ENCODE peak calls at places on chromosome 7, in seven cellular contexts. One of them, this sample, is unnamed.
A peak's percentile ranks its signal among the peaks of the same experiment; 100 is the strongest.

GRCh38 chr7:112147752-112148435 is 58.3 kb downstream of the DOCK4 start:
- DNase-seq in H9: no peak
- DNase-seq in mesendoderm: peak; percentile 29
- DNase-seq in mesenchymal stem cell: no peak
- DNase-seq in IMR-90: no peak
- DNase-seq in neuronal stem cell: no peak
- DNase-seq in H1: no peak
- DNase-seq in this sample: no peak

GRCh38 chr7:36037121-36037662 is 115.9 kb upstream of the EEPD1 start:
- DNase-seq in H9: no peak
- DNase-seq in mesendoderm: peak; percentile 97
- DNase-seq in mesenchymal stem cell: peak; percentile 75
- DNase-seq in IMR-90: peak; percentile 74
- DNase-seq in neuronal stem cell: no peak
- DNase-seq in H1: no peak
- DNase-seq in this sample: peak; percentile 97

GRCh38 chr7:106114735-106115383 is 2.7 kb upstream of the SYPL1 start:
- DNase-seq in H9: no peak
- DNase-seq in mesendoderm: no peak
- DNase-seq in mesenchymal stem cell: no peak
- DNase-seq in IMR-90: no peak
- DNase-seq in neuronal stem cell: no peak
- DNase-seq in H1: no peak
- DNase-seq in this sample: no peak

GRCh38 chr7:75884401-75884800 is 5.6 kb downstream of the RHBDD2 start:
- DNase-seq in H9: no peak
- DNase-seq in mesendoderm: no peak
- DNase-seq in mesenchymal stem cell: no peak
- DNase-seq in IMR-90: no peak
- DNase-seq in neuronal stem cell: no peak
- DNase-seq in H1: no peak
- DNase-seq in this sample: no peak

GRCh38 chr7:1466524-1467271 is 7.4 kb upstream of the MICALL2 start:
- DNase-seq in H9: peak; percentile 75
- DNase-seq in mesendoderm: peak; percentile 78
- DNase-seq in mesenchymal stem cell: peak; percentile 77
- DNase-seq in IMR-90: peak; percentile 41
- DNase-seq in neuronal stem cell: no peak
- DNase-seq in H1: no peak
- DNase-seq in this sample: peak; percentile 27

GRCh38 chr7:34190299-34190698 is 285.0 kb downstream of the BMPER start:
- DNase-seq in H9: no peak
- DNase-seq in mesendoderm: no peak
- DNase-seq in mesenchymal stem cell: no peak
- DNase-seq in IMR-90: no peak
- DNase-seq in neuronal stem cell: no peak
- DNase-seq in H1: no peak
- DNase-seq in this sample: no peak

GRCh38 chr7:95478139-95479037 is 7.4 kb upstream of the ASB4 start:
- DNase-seq in H9: peak; percentile 41
- DNase-seq in mesendoderm: peak; percentile 56
- DNase-seq in mesenchymal stem cell: no peak
- DNase-seq in IMR-90: peak; percentile 30
- DNase-seq in neuronal stem cell: no peak
- DNase-seq in H1: no peak
- DNase-seq in this sample: peak; percentile 28

GRCh38 chr7:124929467-124930172 is at the start of gene POT1:
- DNase-seq in H9: peak; percentile 99
- DNase-seq in mesendoderm: peak; percentile 100
- DNase-seq in mesenchymal stem cell: peak; percentile 99
- DNase-seq in IMR-90: peak; percentile 100
- DNase-seq in neuronal stem cell: peak; percentile 97
- DNase-seq in H1: peak; percentile 99
- DNase-seq in this sample: peak; percentile 100

GRCh38 chr7:102446387-102447156 is 13.2 kb downstream of the ORAI2 start:
- DNase-seq in H9: no peak
- DNase-seq in mesendoderm: no peak
- DNase-seq in mesenchymal stem cell: no peak
- DNase-seq in IMR-90: no peak
- DNase-seq in neuronal stem cell: no peak
- DNase-seq in H1: no peak
- DNase-seq in this sample: no peak
- H3K4me2 ChIP-seq in H9: no peak overlapping the region
- H3K4me2 ChIP-seq in mesendoderm: no peak overlapping the region
- H3K4me2 ChIP-seq in mesenchymal stem cell: no peak overlapping the region
- H3K4me2 ChIP-seq in IMR-90: no peak overlapping the region
- H3K4me2 ChIP-seq in neuronal stem cell: no peak overlapping the region
- H3K4me2 ChIP-seq in H1: no peak overlapping the region
- H3K4me2 ChIP-seq in this sample: no peak overlapping the region

GRCh38 chr7:38257350-38257677 is 16.1 kb downstream of the TARP start:
- DNase-seq in H9: no peak
- DNase-seq in mesendoderm: no peak
- DNase-seq in mesenchymal stem cell: no peak
- DNase-seq in IMR-90: no peak
- DNase-seq in neuronal stem cell: no peak
- DNase-seq in H1: no peak
- DNase-seq in this sample: no peak
- H2BK5ac ChIP-seq in H9: no peak overlapping the region
- H2BK5ac ChIP-seq in mesendoderm: no peak overlapping the region
- H2BK5ac ChIP-seq in mesenchymal stem cell: no peak overlapping the region
- H2BK5ac ChIP-seq in IMR-90: no peak overlapping the region
- H2BK5ac ChIP-seq in neuronal stem cell: no peak overlapping the region
- H2BK5ac ChIP-seq in H1: no peak overlapping the region
- H2BK5ac ChIP-seq in this sample: no peak overlapping the region

GRCh38 chr7:82019538-82019937 is 249.7 kb upstream of the HGF start:
- DNase-seq in H9: no peak
- DNase-seq in mesendoderm: no peak
- DNase-seq in mesenchymal stem cell: no peak
- DNase-seq in IMR-90: no peak
- DNase-seq in neuronal stem cell: no peak
- DNase-seq in H1: no peak
- DNase-seq in this sample: no peak

GRCh38 chr7:82017334-82017943 is 247.6 kb upstream of the HGF start:
- DNase-seq in H9: no peak
- DNase-seq in mesendoderm: peak; percentile 23
- DNase-seq in mesenchymal stem cell: peak; percentile 57
- DNase-seq in IMR-90: peak; percentile 65
- DNase-seq in neuronal stem cell: no peak
- DNase-seq in H1: no peak
- DNase-seq in this sample: peak; percentile 38

GRCh38 chr7:82020076-82020475 is 250.2 kb upstream of the HGF start:
- DNase-seq in H9: no peak
- DNase-seq in mesendoderm: peak; percentile 54
- DNase-seq in mesenchymal stem cell: no peak
- DNase-seq in IMR-90: no peak
- DNase-seq in neuronal stem cell: no peak
- DNase-seq in H1: no peak
- DNase-seq in this sample: no peak

GRCh38 chr7:82018226-82018625 is 248.4 kb upstream of the HGF start:
- DNase-seq in H9: no peak
- DNase-seq in mesendoderm: no peak
- DNase-seq in mesenchymal stem cell: no peak
- DNase-seq in IMR-90: peak; percentile 19
- DNase-seq in neuronal stem cell: no peak
- DNase-seq in H1: no peak
- DNase-seq in this sample: no peak

GRCh38 chr7:82021713-82022112 is 251.9 kb upstream of the HGF start:
- DNase-seq in H9: no peak
- DNase-seq in mesendoderm: no peak
- DNase-seq in mesenchymal stem cell: no peak
- DNase-seq in IMR-90: no peak
- DNase-seq in neuronal stem cell: no peak
- DNase-seq in H1: no peak
- DNase-seq in this sample: no peak
- H3K4me1 ChIP-seq in H9: no peaks in the 10 kb centered on the region
- H3K4me1 ChIP-seq in mesendoderm: no peaks in the 10 kb centered on the region
- H3K4me1 ChIP-seq in mesenchymal stem cell: no peaks in the 10 kb centered on the region
- H3K4me1 ChIP-seq in IMR-90: peaks cover 1% of the 10 kb centered on the region
- H3K4me1 ChIP-seq in neuronal stem cell: peaks cover 3% of the 10 kb centered on the region
- H3K4me1 ChIP-seq in H1: no peaks in the 10 kb centered on the region
- H3K4me1 ChIP-seq in this sample: peaks cover 2% of the 10 kb centered on the region

DNA sequence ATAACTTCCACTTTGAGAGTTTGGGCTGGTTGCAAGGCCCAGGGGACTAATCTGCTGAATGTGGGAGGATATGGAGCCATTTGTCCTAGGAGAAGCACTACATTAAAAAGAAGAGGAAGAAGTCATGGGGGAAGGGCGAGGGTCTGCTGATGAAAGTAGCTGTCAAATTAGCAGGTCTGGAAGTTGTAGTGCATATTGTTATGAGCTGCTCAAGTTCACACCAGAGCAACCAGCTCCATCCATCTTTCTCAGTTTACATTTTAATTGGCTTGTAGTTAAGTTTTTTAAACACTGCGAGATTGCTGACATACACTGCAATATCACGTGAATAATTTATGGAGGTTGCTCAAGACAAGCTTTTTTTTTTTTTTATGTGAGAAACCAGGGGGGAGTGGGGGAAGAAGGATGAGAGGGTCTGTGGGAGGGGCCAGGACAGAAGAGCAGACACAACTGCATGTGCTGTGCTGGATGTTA is 759.1 kb upstream of the GALNT17 start:
- DNase-seq in H9: no peak
- DNase-seq in mesendoderm: peak; percentile 33
- DNase-seq in mesenchymal stem cell: no peak
- DNase-seq in IMR-90: no peak
- DNase-seq in neuronal stem cell: no peak
- DNase-seq in H1: no peak
- DNase-seq in this sample: no peak
- H3K4me2 ChIP-seq in H9: no peak overlapping the region
- H3K4me2 ChIP-seq in mesendoderm: no peak overlapping the region
- H3K4me2 ChIP-seq in mesenchymal stem cell: no peak overlapping the region
- H3K4me2 ChIP-seq in IMR-90: no peak overlapping the region
- H3K4me2 ChIP-seq in neuronal stem cell: no peak overlapping the region
- H3K4me2 ChIP-seq in H1: no peak overlapping the region
- H3K4me2 ChIP-seq in this sample: no peak overlapping the region

GRCh38 chr7:23558303-23558702 is 26.5 kb upstream of the TRA2A start:
- DNase-seq in H9: no peak
- DNase-seq in mesendoderm: no peak
- DNase-seq in mesenchymal stem cell: no peak
- DNase-seq in IMR-90: no peak
- DNase-seq in neuronal stem cell: no peak
- DNase-seq in H1: no peak
- DNase-seq in this sample: no peak
- H2BK5ac ChIP-seq in H9: no peak overlapping the region
- H2BK5ac ChIP-seq in mesendoderm: no peak overlapping the region
- H2BK5ac ChIP-seq in mesenchymal stem cell: no peak overlapping the region
- H2BK5ac ChIP-seq in IMR-90: no peak overlapping the region
- H2BK5ac ChIP-seq in neuronal stem cell: no peak overlapping the region
- H2BK5ac ChIP-seq in H1: no peak overlapping the region
- H2BK5ac ChIP-seq in this sample: no peak overlapping the region

DNA sequence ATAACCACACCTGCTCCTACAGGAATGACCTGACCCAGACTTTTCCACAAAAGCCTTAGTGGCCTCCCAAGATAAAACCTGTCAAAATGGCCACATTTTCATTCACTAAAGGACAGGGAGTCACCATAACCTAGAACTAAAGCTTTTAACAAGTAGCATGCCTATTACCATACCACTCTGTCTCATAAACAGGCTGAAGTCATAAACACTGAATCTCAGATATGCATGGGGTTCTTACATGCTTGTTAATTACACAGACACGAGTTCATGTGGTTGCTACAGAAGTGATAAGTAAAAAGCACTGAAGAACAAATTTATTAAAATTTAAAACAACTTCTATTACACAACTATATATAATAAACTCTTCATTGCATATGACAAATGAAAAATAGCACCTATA is 56.0 kb downstream of the HIPK2 start:
- DNase-seq in H9: no peak
- DNase-seq in mesendoderm: no peak
- DNase-seq in mesenchymal stem cell: peak; percentile 51
- DNase-seq in IMR-90: no peak
- DNase-seq in neuronal stem cell: no peak
- DNase-seq in H1: no peak
- DNase-seq in this sample: no peak
- H3K4me1 ChIP-seq in H9: no peaks in the 10 kb centered on the region
- H3K4me1 ChIP-seq in mesendoderm: no peaks in the 10 kb centered on the region
- H3K4me1 ChIP-seq in mesenchymal stem cell: peaks cover 11% of the 10 kb centered on the region
- H3K4me1 ChIP-seq in IMR-90: peaks cover 32% of the 10 kb centered on the region
- H3K4me1 ChIP-seq in neuronal stem cell: no peaks in the 10 kb centered on the region
- H3K4me1 ChIP-seq in H1: peaks cover 6% of the 10 kb centered on the region
- H3K4me1 ChIP-seq in this sample: no peaks in the 10 kb centered on the region

This sample was measured in trophoblast cell.